ENCODE peak calls at places on chromosomes 2 and 18, in four cellular contexts. One of them, this sample, is unnamed.

GRCh38 chr2:217521820-217522219 is 481.0 kb downstream of the TNS1 start:
- DNase-seq in right lobe of liver: no peak
- DNase-seq in heart right ventricle: no peak
- DNase-seq in left ventricle myocardium inferior: no peak
- DNase-seq in this sample: no peak

GRCh38 chr18:35511428-35511827 is 13.7 kb upstream of the INO80C start:
- DNase-seq in right lobe of liver: no peak
- DNase-seq in heart right ventricle: no peak
- DNase-seq in left ventricle myocardium inferior: no peak
- DNase-seq in this sample: no peak

GRCh38 chr18:24490545-24490944 is 30.1 kb downstream of the HRH4 start:
- DNase-seq in right lobe of liver: no peak
- DNase-seq in heart right ventricle: no peak
- DNase-seq in left ventricle myocardium inferior: no peak
- DNase-seq in this sample: no peak

GRCh38 chr2:51013060-51013746 is 18.7 kb downstream of the NRXN1 start:
- DNase-seq in right lobe of liver: peak; percentile 81
- DNase-seq in heart right ventricle: no peak
- DNase-seq in left ventricle myocardium inferior: no peak
- DNase-seq in this sample: peak; percentile 39

GRCh38 chr18:9233771-9234440 is 97.3 kb downstream of the ANKRD12 start:
- DNase-seq in right lobe of liver: no peak
- DNase-seq in heart right ventricle: no peak
- DNase-seq in left ventricle myocardium inferior: no peak
- DNase-seq in this sample: no peak

GRCh38 chr2:71153585-71153984 is 23.2 kb downstream of the MPHOSPH10 start:
- DNase-seq in right lobe of liver: no peak
- DNase-seq in heart right ventricle: no peak
- DNase-seq in left ventricle myocardium inferior: no peak
- DNase-seq in this sample: no peak

GRCh38 chr18:43080671-43081070 is 34.8 kb downstream of the RIT2 start:
- DNase-seq in right lobe of liver: no peak
- DNase-seq in heart right ventricle: no peak
- DNase-seq in left ventricle myocardium inferior: no peak
- DNase-seq in this sample: no peak

GRCh38 chr18:12748671-12749070 is 45.8 kb downstream of the PSMG2 start:
- DNase-seq in right lobe of liver: no peak
- DNase-seq in heart right ventricle: no peak
- DNase-seq in left ventricle myocardium inferior: no peak
- DNase-seq in this sample: no peak

GRCh38 chr2:24117902-24118301 is 5.2 kb downstream of the PFN4 start:
- DNase-seq in right lobe of liver: no peak
- DNase-seq in heart right ventricle: no peak
- DNase-seq in left ventricle myocardium inferior: no peak
- DNase-seq in this sample: no peak

GRCh38 chr2:66830881-66831280 is 396.0 kb downstream of the MEIS1 start:
- DNase-seq in right lobe of liver: no peak
- DNase-seq in heart right ventricle: no peak
- DNase-seq in left ventricle myocardium inferior: no peak
- DNase-seq in this sample: no peak

GRCh38 chr2:218219934-218220333 is 2.9 kb downstream of the ARPC2 start:
- DNase-seq in right lobe of liver: no peak
- DNase-seq in heart right ventricle: no peak
- DNase-seq in left ventricle myocardium inferior: no peak
- DNase-seq in this sample: no peak

GRCh38 chr2:28009732-28010131 is 119.2 kb downstream of the BABAM2 start:
- DNase-seq in right lobe of liver: no peak
- DNase-seq in heart right ventricle: peak; percentile 14
- DNase-seq in left ventricle myocardium inferior: peak; percentile 30
- DNase-seq in this sample: peak; percentile 7

GRCh38 chr2:144514731-144515424 is 5.0 kb downstream of the ZEB2 start:
- DNase-seq in right lobe of liver: no peak
- DNase-seq in heart right ventricle: no peak
- DNase-seq in left ventricle myocardium inferior: no peak
- DNase-seq in this sample: no peak

GRCh38 chr18:58927659-58928058 is 63.0 kb downstream of the ZNF532 start:
- DNase-seq in right lobe of liver: no peak
- DNase-seq in heart right ventricle: no peak
- DNase-seq in left ventricle myocardium inferior: no peak
- DNase-seq in this sample: no peak

GRCh38 chr2:74099835-74100234 is 47.9 kb downstream of the BOLA3 start:
- DNase-seq in right lobe of liver: no peak
- DNase-seq in heart right ventricle: peak; percentile 67
- DNase-seq in left ventricle myocardium inferior: peak; percentile 69
- DNase-seq in this sample: no peak

GRCh38 chr18:63829886-63830285 is 54.7 kb downstream of the SERPINB7 start:
- DNase-seq in right lobe of liver: no peak
- DNase-seq in heart right ventricle: no peak
- DNase-seq in left ventricle myocardium inferior: no peak
- DNase-seq in this sample: no peak

GRCh38 chr2:202941771-202942170 is 29.7 kb downstream of the CARF start:
- DNase-seq in right lobe of liver: no peak
- DNase-seq in heart right ventricle: no peak
- DNase-seq in left ventricle myocardium inferior: no peak
- DNase-seq in this sample: no peak

GRCh38 chr2:42493885-42494433 is at the start of gene KCNG3:
- DNase-seq in right lobe of liver: peak; percentile 59
- DNase-seq in heart right ventricle: peak; percentile 23
- DNase-seq in left ventricle myocardium inferior: peak; percentile 43
- DNase-seq in this sample: peak; percentile 83

GRCh38 chr2:10361220-10361588 is 58.5 kb downstream of the HPCAL1 start:
- DNase-seq in right lobe of liver: no peak
- DNase-seq in heart right ventricle: no peak
- DNase-seq in left ventricle myocardium inferior: no peak
- DNase-seq in this sample: no peak

GRCh38 chr2:205025580-205026240 is 480.4 kb downstream of the PARD3B start:
- DNase-seq in right lobe of liver: no peak
- DNase-seq in heart right ventricle: no peak
- DNase-seq in left ventricle myocardium inferior: no peak
- DNase-seq in this sample: no peak

DNA sequence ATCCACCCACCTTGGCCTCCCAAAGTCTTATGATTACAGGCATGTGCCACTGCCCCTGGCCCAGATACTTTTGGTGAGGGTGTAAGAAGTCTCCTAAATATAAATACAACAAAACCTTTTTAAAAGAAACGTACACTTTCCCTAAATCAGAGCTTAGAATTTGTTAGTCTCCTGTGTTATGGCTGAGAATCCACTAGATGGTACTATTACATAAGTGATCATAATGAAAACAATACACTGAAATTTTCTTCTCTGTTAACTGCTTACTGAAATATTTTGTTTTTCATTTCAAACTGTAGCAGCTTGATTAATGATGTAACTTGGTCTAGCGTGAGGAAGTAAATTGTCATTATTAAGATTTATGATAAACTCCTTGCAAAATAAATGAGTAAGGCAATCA is 74.8 kb upstream of the FAM98A start:
- DNase-seq in right lobe of liver: no peak
- DNase-seq in heart right ventricle: no peak
- DNase-seq in left ventricle myocardium inferior: no peak
- DNase-seq in this sample: no peak
- TF ChIP-seq CTCF in right lobe of liver: peak; percentile 36
- TF ChIP-seq CTCF in heart right ventricle: peak; percentile 19
- TF ChIP-seq CTCF in left ventricle myocardium inferior: peak; percentile 70
- TF ChIP-seq CTCF in this sample: no peak

GRCh38 chr2:11393711-11394236 is 49.3 kb upstream of the ROCK2 start:
- DNase-seq in right lobe of liver: no peak
- DNase-seq in heart right ventricle: no peak
- DNase-seq in left ventricle myocardium inferior: no peak
- DNase-seq in this sample: no peak
- H3K4me3 ChIP-seq in right lobe of liver: no peak overlapping the region
- H3K4me3 ChIP-seq in heart right ventricle: no peak overlapping the region
- H3K4me3 ChIP-seq in left ventricle myocardium inferior: peak overlapping the region; percentile 19
- H3K4me3 ChIP-seq in this sample: no peak overlapping the region

DNA sequence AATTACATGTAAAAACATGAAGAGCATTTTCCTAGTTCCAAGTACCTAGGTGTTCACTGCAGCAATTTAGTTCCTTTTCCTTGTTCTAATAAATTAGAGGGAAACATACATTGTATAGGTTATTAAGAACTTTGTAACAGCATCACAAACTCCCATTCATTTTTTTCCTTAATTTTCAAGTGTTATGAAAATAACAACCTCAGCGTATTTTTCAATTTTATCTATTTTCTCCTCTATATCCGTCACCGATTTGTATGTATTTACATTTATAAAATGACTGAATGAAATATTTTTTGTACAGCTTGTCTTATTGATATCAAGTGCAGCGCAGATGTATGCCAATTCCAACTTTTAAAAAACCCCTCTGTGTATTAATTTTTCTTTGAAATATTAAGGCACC is 44.0 kb downstream of the ZCCHC2 start:
- DNase-seq in right lobe of liver: no peak
- DNase-seq in heart right ventricle: no peak
- DNase-seq in left ventricle myocardium inferior: no peak
- DNase-seq in this sample: no peak
- H3K36me3 ChIP-seq in right lobe of liver: peaks cover 46% of the 10 kb centered on the region
- H3K36me3 ChIP-seq in heart right ventricle: peaks cover 91% of the 10 kb centered on the region
- H3K36me3 ChIP-seq in left ventricle myocardium inferior: peaks cover 98% of the 10 kb centered on the region
- H3K36me3 ChIP-seq in this sample: no peaks in the 10 kb centered on the region

GRCh38 chr2:163887182-163887581 is 151.4 kb upstream of the FIGN start:
- DNase-seq in right lobe of liver: no peak
- DNase-seq in heart right ventricle: no peak
- DNase-seq in left ventricle myocardium inferior: no peak
- DNase-seq in this sample: no peak
- TF ChIP-seq CTCF in right lobe of liver: peak; percentile 32
- TF ChIP-seq CTCF in heart right ventricle: no peak
- TF ChIP-seq CTCF in left ventricle myocardium inferior: peak; percentile 44
- TF ChIP-seq CTCF in this sample: no peak

This sample was measured in mucosa of descending colon.